ENCODE peak calls at places on chromosomes 16 and 17, in nine cellular contexts. S is left ventricle myocardium inferior, O is A673, Z is fibroblast of lung, I is B cell, X is NCI-H2029, T is T-cell, J is gastrocnemius medialis, C is NCI-H1092 treated with DMSO at 0.1 percent for 48 hours. G is an unnamed sample.

GRCh38 chr17:75927286-75927922 is 13.4 kb downstream of the FBF1 start:
- DNase-seq in S (no peak), I (no peak), C (peak), Z (peak), O (peak), J (no peak), T (no peak), X (no peak), G (no peak)

GRCh38 chr16:56448005-56448404 is 3.1 kb downstream of the NUDT21 start:
- DNase-seq in I (no peak), S (no peak), O (no peak), J (no peak), C (no peak), Z (no peak), T (no peak), X (no peak), G (no peak)

GRCh38 chr17:57853695-57854094 is 3.9 kb upstream of the MRPS23 start:
- DNase-seq in X (no peak), I (no peak), O (no peak), Z (no peak), T (no peak), S (peak), J (peak), C (no peak), G (no peak)

GRCh38 chr16:20774703-20775362 is 11.0 kb downstream of the ACSM3 start:
- DNase-seq in X (peak), C (peak), S (peak), I (peak), J (no peak), Z (peak), T (peak), O (peak), G (peak)

GRCh38 chr17:75695141-75695829 is 26.0 kb upstream of the ITGB4 start:
- DNase-seq in O (no peak), S (no peak), X (no peak), J (no peak), I (no peak), T (no peak), C (no peak), Z (peak), G (no peak)

GRCh38 chr17:20304961-20305360 is 162.4 kb downstream of the LGALS9B start:
- DNase-seq in C (no peak), I (no peak), Z (no peak), X (no peak), S (no peak), T (no peak), J (no peak), O (no peak), G (no peak)

GRCh38 chr16:14301150-14302030 is 230.3 kb downstream of the MRTFB start:
- DNase-seq in I (no peak), C (peak), S (no peak), J (peak), X (no peak), O (no peak), T (no peak), Z (no peak), G (peak)

GRCh38 chr17:70109497-70109896 is 34.5 kb downstream of the KCNJ16 start:
- DNase-seq in O (no peak), I (no peak), X (no peak), Z (no peak), T (no peak), C (no peak), S (no peak), J (no peak), G (no peak)

GRCh38 chr16:3087836-3088235 is 11.3 kb downstream of the ZSCAN10 start:
- DNase-seq in X (no peak), T (no peak), C (no peak), O (no peak), S (no peak), I (no peak), Z (no peak), J (no peak), G (no peak)

GRCh38 chr17:43958953-43959352 is 5.2 kb upstream of the PYY start:
- DNase-seq in J (no peak), S (no peak), X (no peak), C (no peak), O (no peak), I (no peak), T (no peak), Z (peak), G (no peak)